ENCODE peak calls at places on chromosome 21, in ten cellular contexts. E is NCI-H1930; H is stimulated activated CD8-positive, alpha-beta memory T cell treated with anti-CD3 and anti-CD28 coated beads, Interleukin-7, amount 100 ng/mL, for 1 hour; B is HTR-8/SVneo; N is A549; W is neural crest cell; Q is RWPE1; T is NAMALWA; L is activated CD4-positive, alpha-beta T cell treated with anti-CD3 and anti-CD28 coated beads for 36 hours; V is foreskin fibroblast. J is an unnamed sample.

GRCh38 chr21:38284221-38284620 is 27.4 kb downstream of the KCNJ15 start:
- DNase-seq in E (no peak), H (no peak), B (no peak), N (no peak), W (no peak), Q (no peak), T (no peak), L (no peak), V (no peak), J (no peak)

GRCh38 chr21:15495965-15496364 is 233.8 kb upstream of the USP25 start:
- DNase-seq in E (no peak), H (no peak), B (no peak), N (no peak), W (no peak), Q (no peak), T (no peak), L (no peak), V (no peak), J (no peak)

GRCh38 chr21:45192332-45192731 is 95.4 kb downstream of the POFUT2 start:
- DNase-seq in E (no peak), H (no peak), B (no peak), N (no peak), W (no peak), Q (no peak), T (peak; percentile 15), L (no peak), V (no peak), J (no peak)

GRCh38 chr21:40902993-40903392 is 56.0 kb upstream of the DSCAM start:
- DNase-seq in E (no peak), H (no peak), B (no peak), N (no peak), W (no peak), Q (no peak), T (no peak), L (no peak), V (no peak), J (no peak)

GRCh38 chr21:41233913-41234312 is 66.0 kb downstream of the BACE2 start:
- DNase-seq in E (no peak), H (no peak), B (no peak), N (no peak), W (no peak), Q (no peak), T (no peak), L (no peak), V (no peak), J (no peak)

GRCh38 chr21:15722591-15723324 is 7.0 kb upstream of the USP25 start:
- DNase-seq in E (no peak), H (no peak), B (no peak), N (no peak), W (no peak), Q (no peak), T (no peak), L (no peak), V (no peak), J (no peak)

GRCh38 chr21:38434913-38435533 is 63.3 kb downstream of the ERG start:
- DNase-seq in E (no peak), H (no peak), B (peak; percentile 25), N (no peak), W (no peak), Q (peak; percentile 24), T (no peak), L (no peak), V (no peak), J (no peak)

GRCh38 chr21:18249542-18250152 is 5.0 kb downstream of the CHODL start:
- DNase-seq in E (no peak), H (no peak), B (no peak), N (no peak), W (no peak), Q (no peak), T (peak; percentile 24), L (peak; percentile 8), V (no peak), J (no peak)

GRCh38 chr21:15097580-15097979 is 32.8 kb upstream of the NRIP1 start:
- DNase-seq in E (no peak), H (no peak), B (no peak), N (no peak), W (no peak), Q (no peak), T (no peak), L (no peak), V (no peak), J (no peak)

GRCh38 chr21:16205527-16205926 is 475.7 kb downstream of the USP25 start:
- DNase-seq in E (no peak), H (no peak), B (no peak), N (no peak), W (no peak), Q (no peak), T (no peak), L (no peak), V (no peak), J (no peak)

J was measured in cerebellar nuclear complex.